ENCODE peak calls at places on chromosomes 5 and 9, in four cellular contexts. T, U, L and C are unnamed samples.

GRCh38 chr5:170697031-170697430 is 86.5 kb upstream of the GABRP start:
- DNase-seq in T (no peak), U (no peak), L (no peak), C (no peak)

GRCh38 chr5:133384903-133385302 is 227.4 kb downstream of the FSTL4 start:
- DNase-seq in T (no peak), U (no peak), L (no peak), C (no peak)

GRCh38 chr5:126967808-126968466 is 62.4 kb downstream of the MARCHF3 start:
- DNase-seq in T (no peak), U (no peak), L (no peak), C (peak)

GRCh38 chr9:3475300-3476020 is 50.3 kb downstream of the RFX3 start:
- DNase-seq in T (peak), U (no peak), L (peak), C (no peak)

GRCh38 chr5:116076496-116076895 is 8.3 kb upstream of the COMMD10 start:
- DNase-seq in T (no peak), U (no peak), L (peak), C (no peak)

GRCh38 chr9:127777368-127777960 is 1.0 kb downstream of the SH2D3C start:
- DNase-seq in T (no peak), U (no peak), L (no peak), C (no peak)

GRCh38 chr5:59079622-59080620 is 497.0 kb downstream of the RAB3C start:
- DNase-seq in T (peak), U (no peak), L (no peak), C (no peak)

GRCh38 chr5:58259685-58260152 is 200.2 kb downstream of the PLK2 start:
- DNase-seq in T (peak), U (no peak), L (no peak), C (no peak)

GRCh38 chr5:127754259-127754658 is 51.1 kb downstream of the CCDC192 start:
- DNase-seq in T (no peak), U (no peak), L (no peak), C (no peak)

GRCh38 chr5:148393390-148393741 is 9.6 kb downstream of the FBXO38 start:
- DNase-seq in T (peak), U (no peak), L (no peak), C (no peak)

GRCh38 chr5:151085517-151086031 is 4.7 kb upstream of the TNIP1 start:
- DNase-seq in T (no peak), U (no peak), L (no peak), C (no peak)

GRCh38 chr5:96875805-96876291 is 452 bp upstream of the ERAP2 start:
- DNase-seq in T (peak), U (no peak), L (no peak), C (no peak)

GRCh38 chr9:81522721-81523551 is 166.4 kb downstream of the TLE1 start:
- DNase-seq in T (peak), U (no peak), L (no peak), C (peak)

GRCh38 chr9:124723352-124723751 is 47.8 kb downstream of the NR6A1 start:
- DNase-seq in T (no peak), U (no peak), L (no peak), C (no peak)

GRCh38 chr5:68646142-68646541 is 430.6 kb downstream of the PIK3R1 start:
- DNase-seq in T (no peak), U (no peak), L (no peak), C (no peak)

GRCh38 chr5:22938373-22938772 is 85.2 kb upstream of the CDH12 start:
- DNase-seq in T (no peak), U (no peak), L (no peak), C (no peak)

GRCh38 chr5:151095341-151096000 is 14.6 kb upstream of the TNIP1 start:
- DNase-seq in T (no peak), U (no peak), L (no peak), C (peak)

GRCh38 chr5:51416149-51416548 is 32.9 kb downstream of the ISL1 start:
- DNase-seq in T (no peak), U (no peak), L (no peak), C (no peak)

DNA sequence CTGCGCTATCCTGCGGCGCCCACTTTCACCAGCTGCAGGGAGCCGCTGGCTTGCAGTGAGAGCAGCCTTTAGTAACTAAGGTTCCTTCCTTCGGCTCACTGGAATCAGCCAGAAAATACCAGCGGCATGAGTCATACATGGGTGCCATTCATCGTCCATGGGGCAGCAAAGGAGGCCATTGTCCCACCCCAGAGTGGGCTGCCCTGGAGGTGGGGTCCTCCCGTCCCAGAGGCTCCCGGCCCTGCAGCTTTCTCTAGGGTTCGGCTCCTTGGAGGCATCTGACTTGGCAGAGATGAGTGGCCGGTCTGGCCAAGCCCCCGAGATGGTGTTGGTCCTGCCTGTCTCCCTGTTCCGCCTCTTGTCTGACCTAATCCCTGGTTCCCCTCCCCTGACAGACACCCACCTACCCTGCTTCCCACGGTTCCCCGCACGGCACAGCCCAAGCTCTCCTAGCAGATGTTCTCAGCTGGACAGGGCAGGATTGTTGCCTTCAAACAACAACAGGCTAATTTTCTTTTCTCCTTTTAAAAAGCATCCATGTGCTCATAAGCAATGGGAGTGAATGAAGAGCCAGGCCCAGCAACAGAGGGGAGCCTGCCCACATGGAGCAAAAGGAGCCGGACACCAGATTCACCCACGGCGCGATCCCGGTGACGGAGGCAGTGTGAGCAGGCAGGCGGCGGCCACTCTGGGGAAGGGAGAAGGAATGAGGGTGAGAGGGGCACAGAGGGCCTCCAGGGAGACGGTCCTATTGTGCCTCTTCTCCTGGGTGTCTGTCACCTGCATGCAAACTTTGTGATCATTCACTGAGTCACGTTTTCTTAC is 97.0 kb upstream of the COL5A1 start:
- DNase-seq in T (peak), U (no peak), L (no peak), C (no peak)
- TF ChIP-seq TCF12 in T (no peak), U (no peak), L (no peak), C (peak)

GRCh38 chr5:482506-482905 is 39.5 kb downstream of the EXOC3 start:
- DNase-seq in T (no peak), U (no peak), L (no peak), C (no peak)

GRCh38 chr5:483434-484184 is 40.6 kb downstream of the EXOC3 start:
- DNase-seq in T (no peak), U (no peak), L (no peak), C (no peak)

GRCh38 chr5:484556-484955 is 39.7 kb downstream of the SLC9A3 start:
- DNase-seq in T (no peak), U (no peak), L (no peak), C (no peak)

GRCh38 chr5:482021-482420 is 39.0 kb downstream of the EXOC3 start:
- DNase-seq in T (no peak), U (no peak), L (no peak), C (no peak)

DNA sequence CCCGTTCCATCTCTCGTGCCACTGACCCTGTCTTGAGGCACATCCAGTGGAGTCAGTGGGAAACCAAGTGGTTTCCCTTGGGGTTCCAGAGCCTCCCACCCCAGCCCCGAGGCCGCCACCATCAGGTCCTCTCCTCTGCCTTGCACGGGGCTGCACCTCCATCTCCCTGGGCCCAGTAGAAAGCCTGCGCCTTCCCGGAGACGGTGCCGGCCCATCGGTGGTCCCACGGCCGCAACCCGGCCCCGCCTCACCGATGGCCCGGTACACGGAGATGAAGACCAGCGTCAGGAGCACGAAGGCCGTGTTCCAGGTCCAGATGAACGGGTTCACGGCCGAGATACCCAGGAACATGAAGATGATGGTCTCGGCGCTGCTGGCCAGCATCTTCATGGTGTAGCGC is 40.0 kb downstream of the EXOC3 start:
- DNase-seq in T (no peak), U (no peak), L (no peak), C (no peak)
- TF ChIP-seq TCF12 in T (no peak), U (no peak), L (no peak), C (no peak)

DNA sequence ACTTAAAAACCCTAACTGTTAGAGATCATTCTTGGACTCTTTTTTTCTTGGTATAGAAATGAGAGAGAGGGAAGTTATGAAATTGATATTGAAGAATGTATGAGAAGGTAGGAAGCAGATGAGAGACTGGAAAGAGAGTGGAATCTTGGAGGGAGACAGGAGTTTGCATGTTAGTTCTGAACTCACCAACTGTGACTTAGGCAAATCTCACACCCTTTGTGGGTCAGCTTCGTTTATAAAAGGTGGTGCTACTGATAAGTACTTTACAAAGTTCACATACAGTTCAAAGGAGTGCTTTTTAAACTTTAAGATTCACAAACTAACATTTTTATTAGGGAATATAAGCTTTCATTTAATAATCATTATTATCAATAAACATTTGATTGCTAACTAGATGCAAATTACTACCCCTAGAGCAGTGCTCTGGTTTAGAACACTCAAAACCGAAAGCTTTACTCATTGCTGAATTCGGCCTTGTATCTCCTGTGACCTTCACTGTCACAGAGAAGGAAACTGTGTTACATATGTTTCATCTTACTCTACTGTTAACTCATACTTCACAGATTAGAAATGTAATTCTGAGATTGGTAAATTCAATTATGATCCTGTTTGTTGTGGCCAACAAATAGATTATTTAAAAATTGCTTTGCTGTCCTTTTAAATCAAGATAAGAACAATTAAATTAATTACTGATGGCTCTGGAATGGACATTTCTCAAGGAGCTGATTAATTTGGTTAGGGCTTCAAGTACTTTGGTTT is 143.2 kb downstream of the RMI1 start:
- DNase-seq in T (no peak), U (no peak), L (peak), C (no peak)
- TF ChIP-seq TCF12 in T (no peak), U (no peak), L (no peak), C (peak)

GRCh38 chr5:168768172-168768571 is 189.0 kb upstream of the PANK3 start:
- DNase-seq in T (no peak), U (no peak), L (no peak), C (no peak)
- TF ChIP-seq TCF12 in T (no peak), U (no peak), L (no peak), C (no peak)

DNA sequence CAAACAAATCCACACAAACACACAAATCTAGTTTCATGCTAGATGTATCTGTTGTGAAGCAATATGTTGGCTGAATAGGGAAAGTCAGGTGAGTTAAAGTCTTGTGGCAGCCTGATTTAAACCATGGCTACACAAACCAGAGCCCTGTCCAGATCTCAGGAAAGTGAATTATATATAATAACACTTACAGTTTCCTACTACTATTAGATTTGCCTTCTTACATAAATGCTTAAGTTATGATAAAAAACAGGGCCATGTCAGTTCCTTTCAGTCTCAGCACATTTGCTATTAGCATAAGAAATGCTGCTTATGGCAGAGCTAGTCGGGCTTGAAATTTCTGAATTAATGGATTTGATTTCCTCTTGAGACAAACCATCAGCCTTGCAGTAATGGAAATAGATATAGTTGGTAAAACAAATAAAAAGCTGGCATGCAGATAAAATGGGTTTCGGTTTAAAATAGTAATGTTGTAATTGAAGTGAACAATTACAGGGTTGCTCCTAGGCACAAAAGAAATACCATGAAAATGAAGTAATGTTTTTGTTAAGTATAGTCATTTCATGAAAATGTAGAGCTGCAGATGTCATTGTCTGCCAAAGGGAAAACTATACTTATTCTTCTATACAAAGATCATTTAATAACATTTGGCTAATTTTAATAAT is 664.2 kb upstream of the ZNF608 start:
- DNase-seq in T (no peak), U (no peak), L (no peak), C (peak)
- TF ChIP-seq TCF12 in T (no peak), U (no peak), L (no peak), C (peak)

GRCh38 chr5:61516946-61517345 is 184.9 kb downstream of the ZSWIM6 start:
- DNase-seq in T (no peak), U (no peak), L (no peak), C (no peak)
- TF ChIP-seq TCF12 in T (no peak), U (no peak), L (no peak), C (no peak)

DNA sequence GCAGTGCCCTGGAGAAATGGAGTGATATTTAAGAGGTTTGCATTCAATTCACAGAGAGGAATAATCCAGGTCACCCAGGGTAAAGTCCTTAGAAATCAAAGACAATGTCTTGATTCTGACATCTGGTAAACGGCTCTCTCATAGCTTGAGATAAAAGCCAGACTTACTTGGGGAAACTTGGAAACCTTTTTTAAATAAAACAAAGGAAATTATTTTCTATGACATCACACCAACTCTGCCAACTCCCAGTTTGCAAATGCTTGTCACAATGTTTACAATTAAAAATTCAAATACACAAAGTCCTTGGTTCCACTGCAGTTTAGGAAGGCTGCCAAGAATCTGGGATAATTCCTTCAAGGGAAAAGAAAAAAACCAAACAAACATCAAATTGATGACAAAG is 255.1 kb upstream of the NREP start:
- DNase-seq in T (no peak), U (no peak), L (no peak), C (no peak)
- TF ChIP-seq TCF12 in T (no peak), U (no peak), L (no peak), C (peak)

GRCh38 chr9:34592895-34593601 is 3.5 kb upstream of the CNTFR start:
- DNase-seq in T (no peak), U (peak), L (no peak), C (peak)

GRCh38 chr9:34591911-34592866 is 2.7 kb upstream of the CNTFR start:
- DNase-seq in T (no peak), U (no peak), L (no peak), C (no peak)

GRCh38 chr9:34590376-34591090 is 1.0 kb upstream of the CNTFR start:
- DNase-seq in T (no peak), U (peak), L (no peak), C (no peak)

GRCh38 chr9:34589656-34590375 is at the start of gene CNTFR:
- DNase-seq in T (no peak), U (no peak), L (no peak), C (peak)

GRCh38 chr9:34591091-34591910 is 1.8 kb upstream of the CNTFR start:
- DNase-seq in T (peak), U (peak), L (no peak), C (peak)
- TF ChIP-seq TCF12 in T (no peak), U (no peak), L (no peak), C (no peak)

DNA sequence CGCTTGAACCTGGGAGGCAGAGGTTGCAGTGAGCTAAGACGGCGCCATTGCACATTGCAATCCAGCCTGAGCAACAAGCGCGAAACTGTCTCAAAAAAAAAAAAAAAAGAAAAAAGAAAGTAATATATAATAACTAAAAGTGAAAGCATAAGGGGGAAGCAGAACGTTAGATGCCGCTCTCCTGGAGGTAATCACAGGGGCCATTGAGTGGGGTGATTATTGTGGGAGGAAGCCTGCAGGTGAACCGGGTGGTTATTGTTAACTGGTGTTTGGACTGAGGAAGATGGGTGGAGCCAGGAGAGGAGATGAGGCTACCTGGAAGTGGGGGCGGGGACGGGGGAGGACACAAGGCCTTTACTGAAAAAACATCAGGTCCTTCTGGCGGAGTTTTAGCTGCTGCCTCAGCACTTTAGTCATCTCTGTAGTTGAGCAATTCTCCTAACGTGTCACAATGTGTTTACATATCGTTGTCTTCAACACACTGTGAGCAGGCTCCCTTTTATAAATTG is 5.3 kb upstream of the TJP2 start:
- DNase-seq in T (peak), U (peak), L (no peak), C (no peak)
- TF ChIP-seq TCF12 in T (no peak), U (no peak), L (no peak), C (no peak)

GRCh38 chr9:79263666-79264460 is 307.9 kb upstream of the TLE4 start:
- DNase-seq in T (no peak), U (no peak), L (no peak), C (peak)
- TF ChIP-seq TCF12 in T (no peak), U (no peak), L (no peak), C (no peak)